ENCODE peak calls at places on chromosome 5, in nine cellular contexts. N, G, O, H, R, C, E, U and X are unnamed samples.

GRCh38 chr5:132262882-132263547 is 5.5 kb downstream of the PDLIM4 start:
- DNase-seq in N (no peak), G (peak), O (peak), H (no peak), R (no peak), C (no peak), E (no peak), U (no peak), X (no peak)

GRCh38 chr5:100827481-100827889 is 75.6 kb downstream of the ST8SIA4 start:
- DNase-seq in N (no peak), G (no peak), O (peak), H (no peak), R (no peak), C (no peak), E (no peak), U (no peak), X (no peak)

GRCh38 chr5:36610629-36611028 is 4.2 kb downstream of the SLC1A3 start:
- DNase-seq in N (no peak), G (no peak), O (no peak), H (no peak), R (no peak), C (no peak), E (no peak), U (no peak), X (no peak)

GRCh38 chr5:180137401-180138213 is 66.0 kb upstream of the RNF130 start:
- DNase-seq in N (no peak), G (no peak), O (no peak), H (peak), R (peak), C (peak), E (no peak), U (peak), X (no peak)

GRCh38 chr5:68962632-68963484 is 131.0 kb upstream of the SLC30A5 start:
- DNase-seq in N (peak), G (peak), O (peak), H (peak), R (peak), C (peak), E (peak), U (peak), X (no peak)

GRCh38 chr5:91126448-91126847 is 256.7 kb downstream of the ARRDC3 start:
- DNase-seq in N (peak), G (no peak), O (peak), H (no peak), R (no peak), C (no peak), E (peak), U (no peak), X (no peak)

GRCh38 chr5:154603978-154604679 is 126.1 kb upstream of the HAND1 start:
- DNase-seq in N (no peak), G (no peak), O (peak), H (no peak), R (no peak), C (no peak), E (no peak), U (no peak), X (no peak)

GRCh38 chr5:14249258-14250093 is 106.3 kb downstream of the TRIO start:
- DNase-seq in N (no peak), G (no peak), O (no peak), H (no peak), R (no peak), C (no peak), E (no peak), U (no peak), X (no peak)

GRCh38 chr5:761854-762685 is 22.5 kb downstream of the ZDHHC11B start:
- DNase-seq in N (no peak), G (peak), O (no peak), H (peak), R (peak), C (no peak), E (no peak), U (peak), X (no peak)

GRCh38 chr5:33379757-33380156 is 61.0 kb upstream of the TARS1 start:
- DNase-seq in N (no peak), G (no peak), O (peak), H (no peak), R (no peak), C (no peak), E (no peak), U (no peak), X (no peak)

GRCh38 chr5:148452499-148453193 is 68.9 kb downstream of the FBXO38 start:
- DNase-seq in N (no peak), G (no peak), O (no peak), H (no peak), R (no peak), C (no peak), E (no peak), U (no peak), X (no peak)

GRCh38 chr5:83433891-83434290 is 37.7 kb upstream of the VCAN start:
- DNase-seq in N (peak), G (no peak), O (no peak), H (no peak), R (no peak), C (no peak), E (peak), U (no peak), X (no peak)

GRCh38 chr5:15938186-15938585 is 241.4 kb downstream of the MARCHF11 start:
- DNase-seq in N (no peak), G (no peak), O (no peak), H (no peak), R (no peak), C (no peak), E (no peak), U (no peak), X (no peak)

GRCh38 chr5:160805376-160805775 is 46.6 kb downstream of the ATP10B start:
- DNase-seq in N (no peak), G (no peak), O (no peak), H (no peak), R (no peak), C (no peak), E (no peak), U (no peak), X (no peak)

GRCh38 chr5:160799160-160799559 is 52.9 kb downstream of the ATP10B start:
- DNase-seq in N (no peak), G (no peak), O (no peak), H (no peak), R (no peak), C (no peak), E (no peak), U (no peak), X (no peak)

GRCh38 chr5:160797020-160797419 is 55.0 kb downstream of the ATP10B start:
- DNase-seq in N (no peak), G (no peak), O (no peak), H (no peak), R (no peak), C (no peak), E (no peak), U (no peak), X (no peak)

GRCh38 chr5:160800375-160800774 is 51.6 kb downstream of the ATP10B start:
- DNase-seq in N (no peak), G (no peak), O (no peak), H (no peak), R (no peak), C (no peak), E (no peak), U (no peak), X (no peak)

DNA sequence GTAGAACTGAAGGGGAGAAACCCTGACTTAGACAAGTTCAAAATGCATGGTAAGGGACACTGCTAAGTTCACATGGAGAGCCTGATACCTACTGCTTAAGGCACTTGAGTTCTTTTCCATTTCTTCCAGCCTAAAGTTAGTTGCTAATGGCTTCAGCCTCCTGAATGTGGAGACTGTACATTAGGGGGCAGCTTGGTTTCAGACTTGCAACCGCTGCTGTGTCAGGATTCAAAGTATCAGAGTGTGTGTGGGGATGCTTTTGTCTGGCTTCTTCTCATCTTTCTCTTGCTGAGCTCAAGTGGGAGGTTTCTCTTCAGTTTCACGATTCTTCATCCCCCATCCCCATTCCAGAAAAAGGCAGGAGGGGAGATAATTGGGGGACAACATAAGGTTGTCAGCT is 49.4 kb downstream of the ATP10B start:
- DNase-seq in N (no peak), G (no peak), O (no peak), H (no peak), R (no peak), C (no peak), E (no peak), U (no peak), X (no peak)
- TF ChIP-seq CTCF in N (no peak), G (no peak), O (no peak), H (no peak), R (peak), C (no peak), E (no peak), U (no peak), X (peak)

GRCh38 chr5:19795218-19795617 is 192.8 kb downstream of the CDH18 start:
- DNase-seq in N (no peak), G (no peak), O (peak), H (no peak), R (no peak), C (no peak), E (no peak), U (no peak), X (no peak)
- TF ChIP-seq CTCF in N (no peak), G (no peak), O (peak), H (no peak), R (no peak), C (no peak), E (peak), U (no peak), X (no peak)

DNA sequence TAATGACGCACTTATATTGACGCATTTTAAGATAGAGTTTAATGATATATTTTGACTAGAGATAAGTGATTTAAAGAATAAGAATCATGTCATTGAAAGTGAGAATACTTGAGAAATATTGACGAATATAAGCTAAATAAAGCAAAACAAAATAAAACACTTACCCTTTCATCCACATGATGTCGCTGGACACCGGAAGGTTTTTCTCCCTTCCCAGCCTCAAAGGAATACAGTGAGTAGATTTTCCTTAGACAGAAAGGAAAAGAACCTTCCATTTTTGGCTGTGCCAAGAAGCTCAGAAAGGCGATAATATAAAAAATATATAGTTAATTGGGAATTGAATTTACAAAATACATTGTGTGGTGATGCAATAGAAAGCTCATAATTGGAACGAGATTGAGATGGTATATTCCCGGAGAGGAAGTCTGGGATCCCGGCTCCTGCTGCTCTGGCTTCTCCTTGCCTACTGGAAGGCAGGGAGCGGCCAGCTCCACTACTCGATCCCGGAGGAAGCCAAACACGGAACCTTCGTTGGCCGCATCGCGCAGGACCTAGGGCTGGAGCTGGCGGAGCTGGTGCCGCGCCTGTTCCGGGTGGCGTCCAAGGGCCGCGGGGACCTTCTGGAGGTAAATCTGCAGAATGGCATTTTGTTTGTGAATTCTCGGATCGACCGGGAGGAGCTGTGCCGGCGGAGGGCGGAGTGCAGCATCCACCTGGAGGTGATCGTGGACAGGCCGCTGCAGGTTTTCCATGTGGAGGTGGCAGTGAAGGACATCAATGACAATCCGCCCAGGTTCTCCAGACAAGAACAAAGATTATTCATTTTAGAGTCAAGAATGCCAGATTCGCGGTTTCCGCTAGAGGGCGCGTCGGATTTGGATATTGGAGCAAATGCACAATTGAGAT is at the start of gene PCDHA5:
- DNase-seq in N (no peak), G (no peak), O (no peak), H (no peak), R (peak), C (no peak), E (no peak), U (no peak), X (no peak)
- TF ChIP-seq CTCF in N (peak), G (peak), O (peak), H (no peak), R (no peak), C (no peak), E (peak), U (no peak), X (no peak)

GRCh38 chr5:169119287-169120048 is 181.5 kb downstream of the SLIT3 start:
- DNase-seq in N (no peak), G (no peak), O (no peak), H (no peak), R (no peak), C (no peak), E (no peak), U (no peak), X (no peak)
- TF ChIP-seq CTCF in N (no peak), G (no peak), O (no peak), H (no peak), R (no peak), C (no peak), E (no peak), U (no peak), X (no peak)

GRCh38 chr5:149725296-149725695 is 4.8 kb upstream of the PPARGC1B start:
- DNase-seq in N (no peak), G (no peak), O (no peak), H (no peak), R (no peak), C (no peak), E (no peak), U (no peak), X (no peak)

GRCh38 chr5:149723374-149723773 is 6.7 kb upstream of the PPARGC1B start:
- DNase-seq in N (no peak), G (no peak), O (no peak), H (no peak), R (no peak), C (no peak), E (no peak), U (no peak), X (no peak)

GRCh38 chr5:149724884-149725283 is 5.2 kb upstream of the PPARGC1B start:
- DNase-seq in N (no peak), G (no peak), O (no peak), H (no peak), R (no peak), C (no peak), E (no peak), U (no peak), X (no peak)

GRCh38 chr5:149727336-149728035 is 2.6 kb upstream of the PPARGC1B start:
- DNase-seq in N (no peak), G (no peak), O (no peak), H (no peak), R (no peak), C (no peak), E (no peak), U (no peak), X (no peak)

GRCh38 chr5:149724130-149724850 is 5.8 kb upstream of the PPARGC1B start:
- DNase-seq in N (no peak), G (no peak), O (no peak), H (no peak), R (no peak), C (no peak), E (no peak), U (no peak), X (no peak)
- TF ChIP-seq CTCF in N (no peak), G (no peak), O (no peak), H (no peak), R (no peak), C (no peak), E (no peak), U (no peak), X (no peak)

DNA sequence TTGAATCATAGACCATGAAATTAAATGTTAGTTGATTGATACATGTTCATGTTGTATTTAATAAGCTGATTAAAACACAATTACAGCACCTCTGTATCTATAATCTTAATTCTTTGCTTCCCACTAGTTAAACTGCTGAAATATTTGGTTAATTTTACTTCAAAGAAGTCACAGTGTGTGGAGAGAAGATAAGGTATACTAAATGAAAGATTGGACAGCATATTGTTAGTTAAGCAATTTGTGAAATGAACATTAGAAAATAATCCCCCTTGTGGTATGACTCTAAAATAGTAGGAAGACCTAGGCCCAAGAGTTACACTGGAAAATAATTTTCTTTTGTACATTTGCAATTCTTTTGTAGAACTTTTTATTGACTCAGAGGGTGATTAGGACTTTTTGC is 30.3 kb downstream of the MAN2A1 start:
- DNase-seq in N (no peak), G (no peak), O (no peak), H (no peak), R (no peak), C (no peak), E (no peak), U (no peak), X (no peak)
- TF ChIP-seq CTCF in N (no peak), G (no peak), O (no peak), H (no peak), R (no peak), C (no peak), E (no peak), U (no peak), X (no peak)